ENCODE peak calls at places on chromosomes 3 and 15, in seven cellular contexts. One of them, this sample, is unnamed.
A peak's percentile ranks its signal among the peaks of the same experiment; 100 is the strongest.

GRCh38 chr3:42504334-42505202 is 2.1 kb downstream of the VIPR1 start:
- DNase-seq in naive thymus-derived CD4-positive, alpha-beta T cell: no peak
- DNase-seq in OCI-M1: no peak
- DNase-seq in mucosa of gallbladder: no peak
- DNase-seq in fibroblast of mammary gland: no peak
- DNase-seq in activated CD4-positive, alpha-beta T cell treated with anti-CD3 and anti-CD28 coated beads for 48 hours: no peak
- DNase-seq in globus pallidus: no peak
- DNase-seq in this sample: no peak

GRCh38 chr15:35043380-35044095 is 41.6 kb downstream of the NANOGP8 start:
- DNase-seq in mucosa of gallbladder: no peak
- DNase-seq in OCI-M1: peak; percentile 67
- DNase-seq in activated CD4-positive, alpha-beta T cell treated with anti-CD3 and anti-CD28 coated beads for 48 hours: no peak
- DNase-seq in fibroblast of mammary gland: peak; percentile 70
- DNase-seq in globus pallidus: no peak
- DNase-seq in naive thymus-derived CD4-positive, alpha-beta T cell: no peak
- DNase-seq in this sample: no peak

GRCh38 chr15:74312445-74313007 is 54.9 kb downstream of the CYP11A1 start:
- DNase-seq in OCI-M1: no peak
- DNase-seq in activated CD4-positive, alpha-beta T cell treated with anti-CD3 and anti-CD28 coated beads for 48 hours: no peak
- DNase-seq in fibroblast of mammary gland: no peak
- DNase-seq in mucosa of gallbladder: no peak
- DNase-seq in globus pallidus: no peak
- DNase-seq in naive thymus-derived CD4-positive, alpha-beta T cell: no peak
- DNase-seq in this sample: no peak

GRCh38 chr15:88440021-88440420 is 27.2 kb downstream of the MRPL46 start:
- DNase-seq in activated CD4-positive, alpha-beta T cell treated with anti-CD3 and anti-CD28 coated beads for 48 hours: no peak
- DNase-seq in mucosa of gallbladder: no peak
- DNase-seq in fibroblast of mammary gland: peak; percentile 61
- DNase-seq in OCI-M1: peak; percentile 65
- DNase-seq in naive thymus-derived CD4-positive, alpha-beta T cell: no peak
- DNase-seq in globus pallidus: no peak
- DNase-seq in this sample: no peak

GRCh38 chr3:144185291-144185690 is 213.7 kb downstream of the DIPK2A start:
- DNase-seq in mucosa of gallbladder: no peak
- DNase-seq in activated CD4-positive, alpha-beta T cell treated with anti-CD3 and anti-CD28 coated beads for 48 hours: no peak
- DNase-seq in fibroblast of mammary gland: peak; percentile 48
- DNase-seq in globus pallidus: no peak
- DNase-seq in naive thymus-derived CD4-positive, alpha-beta T cell: no peak
- DNase-seq in OCI-M1: peak; percentile 15
- DNase-seq in this sample: no peak

GRCh38 chr3:126267169-126267975 is 87.0 kb upstream of the ALDH1L1 start:
- DNase-seq in fibroblast of mammary gland: peak; percentile 75
- DNase-seq in naive thymus-derived CD4-positive, alpha-beta T cell: no peak
- DNase-seq in OCI-M1: no peak
- DNase-seq in globus pallidus: peak; percentile 68
- DNase-seq in mucosa of gallbladder: peak; percentile 84
- DNase-seq in activated CD4-positive, alpha-beta T cell treated with anti-CD3 and anti-CD28 coated beads for 48 hours: no peak
- DNase-seq in this sample: no peak

GRCh38 chr15:100727291-100727851 is 125.0 kb downstream of the ASB7 start:
- DNase-seq in OCI-M1: no peak
- DNase-seq in mucosa of gallbladder: peak; percentile 18
- DNase-seq in activated CD4-positive, alpha-beta T cell treated with anti-CD3 and anti-CD28 coated beads for 48 hours: no peak
- DNase-seq in fibroblast of mammary gland: peak; percentile 64
- DNase-seq in naive thymus-derived CD4-positive, alpha-beta T cell: no peak
- DNase-seq in globus pallidus: no peak
- DNase-seq in this sample: no peak

GRCh38 chr3:159844383-159844730 is 144.3 kb upstream of the IL12A start:
- DNase-seq in naive thymus-derived CD4-positive, alpha-beta T cell: no peak
- DNase-seq in mucosa of gallbladder: no peak
- DNase-seq in fibroblast of mammary gland: no peak
- DNase-seq in globus pallidus: no peak
- DNase-seq in activated CD4-positive, alpha-beta T cell treated with anti-CD3 and anti-CD28 coated beads for 48 hours: no peak
- DNase-seq in OCI-M1: no peak
- DNase-seq in this sample: no peak

GRCh38 chr15:99390667-99391066 is 139.4 kb downstream of the LRRC28 start:
- DNase-seq in mucosa of gallbladder: no peak
- DNase-seq in activated CD4-positive, alpha-beta T cell treated with anti-CD3 and anti-CD28 coated beads for 48 hours: no peak
- DNase-seq in globus pallidus: no peak
- DNase-seq in OCI-M1: no peak
- DNase-seq in fibroblast of mammary gland: no peak
- DNase-seq in naive thymus-derived CD4-positive, alpha-beta T cell: no peak
- DNase-seq in this sample: no peak

GRCh38 chr3:141050913-141051632 is at the start of gene SPSB4:
- DNase-seq in globus pallidus: no peak
- DNase-seq in fibroblast of mammary gland: peak; percentile 37
- DNase-seq in naive thymus-derived CD4-positive, alpha-beta T cell: no peak
- DNase-seq in activated CD4-positive, alpha-beta T cell treated with anti-CD3 and anti-CD28 coated beads for 48 hours: peak; percentile 51
- DNase-seq in OCI-M1: peak; percentile 30
- DNase-seq in mucosa of gallbladder: no peak
- DNase-seq in this sample: no peak

GRCh38 chr15:33720952-33721351 is 247.3 kb upstream of the CHRM5 start:
- DNase-seq in mucosa of gallbladder: no peak
- DNase-seq in fibroblast of mammary gland: peak; percentile 95
- DNase-seq in OCI-M1: no peak
- DNase-seq in globus pallidus: no peak
- DNase-seq in activated CD4-positive, alpha-beta T cell treated with anti-CD3 and anti-CD28 coated beads for 48 hours: no peak
- DNase-seq in naive thymus-derived CD4-positive, alpha-beta T cell: no peak
- DNase-seq in this sample: no peak

GRCh38 chr3:14425574-14426304 is 23.3 kb downstream of the SLC6A6 start:
- DNase-seq in fibroblast of mammary gland: no peak
- DNase-seq in naive thymus-derived CD4-positive, alpha-beta T cell: no peak
- DNase-seq in globus pallidus: no peak
- DNase-seq in mucosa of gallbladder: peak; percentile 47
- DNase-seq in OCI-M1: peak; percentile 48
- DNase-seq in activated CD4-positive, alpha-beta T cell treated with anti-CD3 and anti-CD28 coated beads for 48 hours: peak; percentile 57
- DNase-seq in this sample: peak; percentile 73

GRCh38 chr3:172042136-172042535 is 2.8 kb downstream of the FNDC3B start:
- DNase-seq in mucosa of gallbladder: no peak
- DNase-seq in naive thymus-derived CD4-positive, alpha-beta T cell: no peak
- DNase-seq in fibroblast of mammary gland: peak; percentile 49
- DNase-seq in globus pallidus: no peak
- DNase-seq in OCI-M1: no peak
- DNase-seq in activated CD4-positive, alpha-beta T cell treated with anti-CD3 and anti-CD28 coated beads for 48 hours: no peak
- DNase-seq in this sample: no peak

GRCh38 chr15:55916666-55917409 is 76.6 kb downstream of the NEDD4 start:
- DNase-seq in activated CD4-positive, alpha-beta T cell treated with anti-CD3 and anti-CD28 coated beads for 48 hours: no peak
- DNase-seq in globus pallidus: no peak
- DNase-seq in fibroblast of mammary gland: peak; percentile 94
- DNase-seq in OCI-M1: no peak
- DNase-seq in naive thymus-derived CD4-positive, alpha-beta T cell: no peak
- DNase-seq in mucosa of gallbladder: no peak
- DNase-seq in this sample: no peak

GRCh38 chr3:179247289-179248020 is 3.5 kb downstream of the KCNMB3 start:
- DNase-seq in OCI-M1: no peak
- DNase-seq in fibroblast of mammary gland: no peak
- DNase-seq in activated CD4-positive, alpha-beta T cell treated with anti-CD3 and anti-CD28 coated beads for 48 hours: no peak
- DNase-seq in naive thymus-derived CD4-positive, alpha-beta T cell: no peak
- DNase-seq in mucosa of gallbladder: no peak
- DNase-seq in globus pallidus: no peak
- DNase-seq in this sample: no peak

GRCh38 chr3:89373459-89373858 is 266.0 kb downstream of the EPHA3 start:
- DNase-seq in naive thymus-derived CD4-positive, alpha-beta T cell: no peak
- DNase-seq in fibroblast of mammary gland: no peak
- DNase-seq in OCI-M1: no peak
- DNase-seq in activated CD4-positive, alpha-beta T cell treated with anti-CD3 and anti-CD28 coated beads for 48 hours: no peak
- DNase-seq in mucosa of gallbladder: no peak
- DNase-seq in globus pallidus: no peak
- DNase-seq in this sample: no peak

GRCh38 chr15:32943691-32944090 is 225.9 kb downstream of the GREM1 start:
- DNase-seq in activated CD4-positive, alpha-beta T cell treated with anti-CD3 and anti-CD28 coated beads for 48 hours: no peak
- DNase-seq in globus pallidus: no peak
- DNase-seq in mucosa of gallbladder: no peak
- DNase-seq in fibroblast of mammary gland: peak; percentile 28
- DNase-seq in OCI-M1: no peak
- DNase-seq in naive thymus-derived CD4-positive, alpha-beta T cell: no peak
- DNase-seq in this sample: no peak

GRCh38 chr15:40988157-40988556 is 34.9 kb downstream of the CHAC1 start:
- DNase-seq in mucosa of gallbladder: no peak
- DNase-seq in fibroblast of mammary gland: no peak
- DNase-seq in naive thymus-derived CD4-positive, alpha-beta T cell: no peak
- DNase-seq in activated CD4-positive, alpha-beta T cell treated with anti-CD3 and anti-CD28 coated beads for 48 hours: no peak
- DNase-seq in globus pallidus: no peak
- DNase-seq in OCI-M1: no peak
- DNase-seq in this sample: no peak

GRCh38 chr3:59482684-59483083 is 432.9 kb upstream of the CFAP20DC start:
- DNase-seq in naive thymus-derived CD4-positive, alpha-beta T cell: no peak
- DNase-seq in activated CD4-positive, alpha-beta T cell treated with anti-CD3 and anti-CD28 coated beads for 48 hours: no peak
- DNase-seq in OCI-M1: no peak
- DNase-seq in fibroblast of mammary gland: peak; percentile 71
- DNase-seq in mucosa of gallbladder: peak; percentile 10
- DNase-seq in globus pallidus: no peak
- DNase-seq in this sample: no peak

GRCh38 chr3:171967137-171967783 is 72.1 kb upstream of the FNDC3B start:
- DNase-seq in fibroblast of mammary gland: peak; percentile 93
- DNase-seq in activated CD4-positive, alpha-beta T cell treated with anti-CD3 and anti-CD28 coated beads for 48 hours: no peak
- DNase-seq in naive thymus-derived CD4-positive, alpha-beta T cell: no peak
- DNase-seq in mucosa of gallbladder: peak; percentile 40
- DNase-seq in globus pallidus: no peak
- DNase-seq in OCI-M1: peak; percentile 82
- DNase-seq in this sample: no peak

GRCh38 chr15:88395241-88395640 is 71.9 kb downstream of the MRPL46 start:
- DNase-seq in naive thymus-derived CD4-positive, alpha-beta T cell: no peak
- DNase-seq in fibroblast of mammary gland: no peak
- DNase-seq in OCI-M1: no peak
- DNase-seq in activated CD4-positive, alpha-beta T cell treated with anti-CD3 and anti-CD28 coated beads for 48 hours: no peak
- DNase-seq in globus pallidus: no peak
- DNase-seq in mucosa of gallbladder: no peak
- DNase-seq in this sample: no peak

GRCh38 chr3:16841906-16842709 is 42.6 kb upstream of the PLCL2 start:
- DNase-seq in OCI-M1: peak; percentile 55
- DNase-seq in globus pallidus: peak; percentile 35
- DNase-seq in activated CD4-positive, alpha-beta T cell treated with anti-CD3 and anti-CD28 coated beads for 48 hours: peak; percentile 76
- DNase-seq in mucosa of gallbladder: peak; percentile 34
- DNase-seq in fibroblast of mammary gland: no peak
- DNase-seq in naive thymus-derived CD4-positive, alpha-beta T cell: peak; percentile 49
- DNase-seq in this sample: peak; percentile 85